ENCODE peak calls at places on chromosomes 2 and 18, in nine cellular contexts. X is neural crest cell; J is NCI-H2171 treated with DMSO at 0.1 percent for 48 hours; O is prostate gland; A is kidney epithelial cell; V is mesothelial cell of epicardium; U is kidney tubule cell; H is activated T-helper 1 cell treated with anti-CD3 and anti-CD28 coated beads, Interleukin-2, amount 50 U/mL, for 16 hours; R is fibroblast of mammary gland. Z is an unnamed sample.

GRCh38 chr2:196391149-196391479 is 219.7 kb upstream of the STK17B start:
- DNase-seq in X (no peak), J (no peak), O (no peak), A (no peak), V (no peak), U (no peak), H (no peak), R (no peak), Z (no peak)

GRCh38 chr2:222939208-222939846 is 78.5 kb downstream of the ACSL3 start:
- DNase-seq in X (peak), J (peak), O (peak), A (no peak), V (no peak), U (peak), H (no peak), R (peak), Z (peak)

GRCh38 chr2:138312061-138312460 is 189.5 kb upstream of the SPOPL start:
- DNase-seq in X (no peak), J (no peak), O (no peak), A (no peak), V (no peak), U (no peak), H (no peak), R (no peak), Z (no peak)

GRCh38 chr2:188969236-188970032 is 4.7 kb upstream of the COL3A1 start:
- DNase-seq in X (no peak), J (no peak), O (no peak), A (no peak), V (no peak), U (peak), H (no peak), R (peak), Z (no peak)

GRCh38 chr2:140376686-140377085 is 1596.5 kb upstream of the NXPH2 start:
- DNase-seq in X (no peak), J (no peak), O (no peak), A (no peak), V (no peak), U (no peak), H (no peak), R (no peak), Z (no peak)

GRCh38 chr18:21997207-21998143 is 171.9 kb upstream of the GATA6 start:
- DNase-seq in X (no peak), J (peak), O (no peak), A (no peak), V (no peak), U (peak), H (no peak), R (peak), Z (peak)

GRCh38 chr2:100818003-100818605 is 1.8 kb upstream of the NPAS2 start:
- DNase-seq in X (no peak), J (no peak), O (peak), A (no peak), V (no peak), U (peak), H (no peak), R (peak), Z (no peak)

GRCh38 chr2:239736358-239737143 is 288.6 kb downstream of the NDUFA10 start:
- DNase-seq in X (no peak), J (no peak), O (no peak), A (no peak), V (no peak), U (no peak), H (no peak), R (no peak), Z (no peak)

GRCh38 chr2:98442488-98442887 is 2.2 kb upstream of the INPP4A start:
- DNase-seq in X (no peak), J (no peak), O (no peak), A (no peak), V (no peak), U (no peak), H (no peak), R (no peak), Z (no peak)

GRCh38 chr2:231190531-231191197 is 7.8 kb upstream of the ARMC9 start:
- DNase-seq in X (no peak), J (no peak), O (peak), A (no peak), V (no peak), U (peak), H (no peak), R (peak), Z (peak)

GRCh38 chr2:230018153-230018552 is 50.6 kb downstream of the SLC16A14 start:
- DNase-seq in X (no peak), J (no peak), O (no peak), A (no peak), V (no peak), U (no peak), H (no peak), R (peak), Z (no peak)